ENCODE peak calls at places on chromosomes 2 and 18, in five cellular contexts. Z is left colon, Q is hepatocyte, S is occipital lobe, R is left lung. N is an unnamed sample.

GRCh38 chr2:43943323-43943722 is 52.5 kb downstream of the LRPPRC start:
- DNase-seq in R (no peak), S (no peak), Z (no peak), Q (no peak), N (no peak)

GRCh38 chr2:240215676-240216051 is 75.2 kb upstream of the OTOS start:
- DNase-seq in Z (no peak), Q (no peak), R (no peak), S (no peak), N (no peak)

GRCh38 chr2:12261993-12262680 is 454.6 kb upstream of the TRIB2 start:
- DNase-seq in Q (no peak), R (no peak), S (no peak), Z (no peak), N (no peak)

GRCh38 chr2:86313341-86313740 is 24.1 kb downstream of the REEP1 start:
- DNase-seq in Z (no peak), S (no peak), Q (no peak), R (no peak), N (no peak)

GRCh38 chr18:39799010-39799409 is 2156.0 kb upstream of the PIK3C3 start:
- DNase-seq in R (no peak), Q (peak), Z (no peak), S (no peak), N (no peak)

GRCh38 chr2:128469875-128470274 is 151.2 kb upstream of the HS6ST1 start:
- DNase-seq in S (no peak), Q (no peak), R (no peak), Z (no peak), N (no peak)

GRCh38 chr2:235223011-235223410 is 270.8 kb upstream of the AGAP1 start:
- DNase-seq in Z (no peak), Q (no peak), S (no peak), R (no peak), N (no peak)

GRCh38 chr2:5164806-5165525 is 527.2 kb upstream of the SOX11 start:
- DNase-seq in S (no peak), Q (no peak), Z (no peak), R (no peak), N (no peak)

GRCh38 chr2:207810200-207810788 is 40.6 kb upstream of the FZD5 start:
- DNase-seq in Z (no peak), S (no peak), R (no peak), Q (no peak), N (no peak)

GRCh38 chr2:188158337-188159100 is 133.2 kb upstream of the GULP1 start:
- DNase-seq in Z (no peak), S (no peak), R (no peak), Q (no peak), N (no peak)

GRCh38 chr18:35782926-35783325 is 189.6 kb upstream of the RMP24 start:
- DNase-seq in Z (no peak), S (no peak), R (no peak), Q (no peak), N (no peak)

GRCh38 chr2:174574657-174575056 is 22.9 kb downstream of the WIPF1 start:
- DNase-seq in Z (no peak), S (no peak), Q (no peak), R (no peak), N (no peak)

GRCh38 chr2:21683838-21684237 is 560.1 kb downstream of the TDRD15 start:
- DNase-seq in S (no peak), Z (no peak), R (no peak), Q (no peak), N (no peak)

GRCh38 chr2:7845332-7845731 is 836.5 kb upstream of the ID2 start:
- DNase-seq in R (no peak), Q (no peak), S (no peak), Z (no peak), N (no peak)

GRCh38 chr2:228927028-228928010 is 343.8 kb downstream of the PID1 start:
- DNase-seq in S (no peak), Z (no peak), Q (peak), R (no peak), N (no peak)

GRCh38 chr18:68215931-68216330 is 499.0 kb downstream of the TMX3 start:
- DNase-seq in R (no peak), Q (no peak), S (no peak), Z (no peak), N (no peak)

N was measured in HuH-7.5.